ENCODE peak calls at places on chromosome 14, in seven cellular contexts. N is K562, H is GM12891, S is endothelial cell of umbilical vein, L is stomach, B is transverse colon, G is HCT116. A is an unnamed sample.

GRCh38 chr14:54475911-54476310 is 12.9 kb downstream of the GMFB start:
- DNase-seq in N (no peak), H (no peak), L (no peak), S (no peak), B (no peak), G (no peak), A (no peak)

GRCh38 chr14:86826641-86827040 is 1166.3 kb downstream of the GALC start:
- DNase-seq in B (no peak), L (no peak), H (no peak), N (no peak), G (no peak), S (no peak), A (no peak)

GRCh38 chr14:104102282-104102914 is 16.9 kb downstream of the ASPG start:
- DNase-seq in N (no peak), S (no peak), G (no peak), H (no peak), L (no peak), B (no peak), A (no peak)

GRCh38 chr14:78764240-78764639 is 594.1 kb downstream of the NRXN3 start:
- DNase-seq in L (no peak), H (no peak), S (no peak), N (no peak), B (no peak), G (no peak), A (no peak)

GRCh38 chr14:94161979-94162378 is 12.1 kb upstream of the PPP4R4 start:
- DNase-seq in N (no peak), L (no peak), S (no peak), H (no peak), G (no peak), B (no peak), A (no peak)

GRCh38 chr14:67738740-67739504 is 37.2 kb downstream of the RDH12 start:
- DNase-seq in L (peak; percentile 63), S (no peak), N (peak; percentile 43), H (no peak), G (peak; percentile 19), B (peak; percentile 48), A (no peak)

GRCh38 chr14:37655418-37655817 is 60.0 kb downstream of the TTC6 start:
- DNase-seq in G (peak; percentile 0), S (no peak), N (peak; percentile 42), H (no peak), B (no peak), L (no peak), A (no peak)

GRCh38 chr14:80770114-80770917 is 171.2 kb downstream of the CEP128 start:
- DNase-seq in H (no peak), B (no peak), G (no peak), S (peak; percentile 70), L (no peak), N (no peak), A (no peak)

GRCh38 chr14:104544362-104544761 is 35.2 kb upstream of the C14orf180 start:
- DNase-seq in G (no peak), H (no peak), L (no peak), N (no peak), B (no peak), S (no peak), A (no peak)

DNA sequence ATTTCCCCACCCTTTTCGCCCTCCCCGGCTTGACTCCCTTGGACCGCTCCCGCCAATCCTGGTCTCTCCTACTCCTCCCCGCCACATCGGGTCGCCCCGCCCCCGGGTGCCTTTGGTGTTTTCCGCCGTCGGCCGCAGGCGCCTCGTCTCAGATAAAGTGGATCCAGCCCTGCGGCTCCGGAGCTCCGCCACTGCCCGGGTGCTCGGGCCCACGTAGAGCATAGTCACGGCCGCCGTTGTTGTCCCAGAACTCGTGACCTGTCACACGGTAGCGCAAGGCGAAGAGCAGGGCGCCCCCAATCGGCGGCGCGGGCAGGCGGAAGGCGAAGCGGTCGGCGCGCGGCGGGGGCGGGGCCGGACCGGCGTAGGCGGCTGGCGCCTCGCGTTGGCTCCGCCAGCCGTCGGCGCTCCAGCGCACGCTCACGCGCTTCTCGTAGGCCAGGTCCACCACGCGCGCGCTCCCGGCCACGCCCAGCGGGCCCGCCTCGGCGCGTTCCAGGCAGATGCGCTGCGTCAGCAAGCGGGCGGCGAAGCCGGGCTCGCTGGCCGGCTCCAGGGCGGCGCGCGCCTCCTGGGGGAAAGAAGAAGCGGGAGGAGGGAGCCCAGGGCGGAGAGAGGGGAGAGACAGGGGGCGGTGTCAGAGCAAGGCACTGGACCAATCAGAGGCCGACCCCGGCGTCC is 1.2 kb downstream of the PPP1R3E start:
- DNase-seq in N (peak; percentile 99), L (peak; percentile 99), S (peak; percentile 99), H (peak; percentile 96), G (peak; percentile 95), B (peak; percentile 98), A (peak; percentile 96)
- TF ChIP-seq POLR2A in N (no peak), L (peak; percentile 11), S (no peak), H (no peak), G (peak; percentile 33), B (peak; percentile 55), A (no peak)

GRCh38 chr14:52610187-52610586 is 57.6 kb downstream of the GPR137C start:
- DNase-seq in G (no peak), S (no peak), B (no peak), H (no peak), L (no peak), N (no peak), A (no peak)
- TF ChIP-seq POLR2AphosphoS5 in G (no peak), S (no peak), B (no peak), H (no peak), L (no peak), N (no peak), A (no peak)

GRCh38 chr14:103072595-103073366 is 11.2 kb upstream of the LBHD2 start:
- DNase-seq in G (no peak), B (no peak), H (no peak), S (no peak), N (peak; percentile 21), L (no peak), A (no peak)

GRCh38 chr14:103071544-103072251 is 12.3 kb upstream of the LBHD2 start:
- DNase-seq in H (no peak), B (peak; percentile 64), G (no peak), L (no peak), S (no peak), N (no peak), A (no peak)

GRCh38 chr14:103073367-103073875 is 10.6 kb upstream of the LBHD2 start:
- DNase-seq in N (no peak), H (no peak), L (no peak), G (no peak), S (no peak), B (no peak), A (no peak)

GRCh38 chr14:103073876-103074698 is 9.9 kb upstream of the LBHD2 start:
- DNase-seq in S (no peak), N (no peak), H (no peak), G (no peak), B (no peak), L (no peak), A (no peak)

GRCh38 chr14:103074699-103075341 is 9.2 kb upstream of the LBHD2 start:
- DNase-seq in N (peak; percentile 78), H (no peak), S (no peak), L (peak; percentile 74), G (no peak), B (peak; percentile 77), A (no peak)
- TF ChIP-seq POLR2A in N (no peak), H (no peak), S (no peak), L (no peak), G (no peak), B (no peak), A (no peak)

GRCh38 chr14:23465261-23465660 is 4.2 kb upstream of the NGDN start:
- DNase-seq in H (no peak), L (no peak), B (no peak), S (no peak), G (no peak), N (no peak), A (no peak)
- TF ChIP-seq POLR2AphosphoS5 in H (no peak), L (no peak), B (no peak), S (no peak), G (no peak), N (no peak), A (no peak)

DNA sequence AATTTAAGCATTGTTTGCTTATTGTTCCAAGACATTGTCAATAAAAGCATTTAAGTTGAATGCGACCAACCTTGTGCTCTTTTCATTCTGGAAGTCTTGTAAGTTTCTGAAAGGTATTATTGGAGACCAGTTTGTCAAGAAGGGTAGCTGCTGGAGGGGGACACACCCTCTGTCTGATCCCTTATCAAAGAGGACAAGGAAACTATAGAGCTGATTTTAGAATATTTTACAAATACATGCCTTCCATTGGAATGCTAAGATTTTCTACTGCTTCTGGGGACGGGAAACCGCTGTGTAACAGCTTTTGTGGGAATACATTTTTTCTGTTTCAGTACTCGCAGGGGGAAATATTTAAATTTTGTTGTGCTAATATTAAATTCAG is 3.5 kb downstream of the FOS start:
- DNase-seq in S (no peak), N (no peak), B (peak; percentile 59), L (no peak), G (no peak), H (no peak), A (no peak)
- TF ChIP-seq POLR2A in S (no peak), N (no peak), B (no peak), L (peak; percentile 1), G (no peak), H (no peak), A (no peak)

GRCh38 chr14:100305446-100306255 is 593 bp downstream of the SLC25A29 start:
- DNase-seq in L (peak; percentile 43), N (peak; percentile 38), S (peak; percentile 34), G (no peak), H (no peak), B (peak; percentile 48), A (no peak)
- TF ChIP-seq POLR2AphosphoS5 in L (no peak), N (no peak), S (peak; percentile 23), G (no peak), H (no peak), B (no peak), A (no peak)

GRCh38 chr14:64944861-64945260 is 2.3 kb upstream of the GPX2 start:
- DNase-seq in G (no peak), N (no peak), B (no peak), S (no peak), H (no peak), L (no peak), A (no peak)

GRCh38 chr14:64940336-64940910 is 2.1 kb downstream of the GPX2 start:
- DNase-seq in L (no peak), B (no peak), N (no peak), G (no peak), H (no peak), S (no peak), A (no peak)

GRCh38 chr14:64943981-64944520 is 1.5 kb upstream of the GPX2 start:
- DNase-seq in L (no peak), N (no peak), S (no peak), H (no peak), G (no peak), B (no peak), A (no peak)

GRCh38 chr14:64943556-64943955 is 1.0 kb upstream of the GPX2 start:
- DNase-seq in G (no peak), B (no peak), L (no peak), H (no peak), N (no peak), S (no peak), A (no peak)

DNA sequence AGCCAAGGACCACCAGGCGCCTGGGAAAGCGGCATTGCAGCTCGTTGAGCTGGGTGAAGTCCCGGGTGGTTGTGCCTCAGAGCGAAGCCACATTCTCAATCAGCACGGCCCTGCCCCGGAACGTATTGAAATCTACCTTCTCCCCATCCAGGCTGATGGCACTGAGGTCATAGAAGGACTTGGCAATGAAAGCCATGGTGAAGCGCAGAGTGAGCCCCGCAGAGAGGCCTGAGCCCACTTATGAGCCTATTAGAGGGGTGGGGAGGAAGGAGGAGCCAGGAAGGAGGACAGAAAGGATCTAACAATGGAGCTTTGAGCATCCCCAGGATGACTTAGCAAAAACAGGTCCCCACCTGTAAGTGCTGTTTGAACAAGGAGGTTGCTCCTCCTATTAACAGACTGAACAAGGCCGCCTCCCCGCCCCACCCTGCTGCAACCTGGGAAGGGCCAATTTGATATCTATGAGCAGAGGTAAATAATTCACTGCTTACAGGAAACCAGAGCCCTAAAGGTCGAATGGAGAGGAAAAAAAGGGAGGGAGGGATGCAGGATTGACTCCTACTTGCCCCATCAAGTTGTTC is at the start of gene GPX2:
- DNase-seq in N (no peak), S (no peak), H (no peak), B (peak; percentile 90), G (no peak), L (peak; percentile 84), A (no peak)
- TF ChIP-seq POLR2A in N (no peak), S (no peak), H (no peak), B (peak; percentile 77), G (no peak), L (peak; percentile 72), A (no peak)

A was measured in GM12892.